ENCODE peak calls at places on chromosome 16, in five cellular contexts. K, G, A, Y and M are unnamed samples.
A peak's percentile ranks its signal among the peaks of the same experiment; 100 is the strongest.

GRCh38 chr16:252366-253337 is 18.0 kb downstream of the FAM234A start:
- DNase-seq in K (no peak), G (peak; percentile 51), A (no peak), Y (no peak), M (no peak)

GRCh38 chr16:52861614-52862022 is 191.1 kb downstream of the CHD9NB start:
- DNase-seq in K (no peak), G (no peak), A (peak; percentile 6), Y (no peak), M (peak; percentile 61)

GRCh38 chr16:66304151-66304550 is 62.3 kb upstream of the CDH5 start:
- DNase-seq in K (no peak), G (no peak), A (no peak), Y (no peak), M (no peak)

GRCh38 chr16:50570808-50571598 is 22.8 kb downstream of the NKD1 start:
- DNase-seq in K (no peak), G (no peak), A (no peak), Y (no peak), M (no peak)

GRCh38 chr16:16982614-16983013 is 488.1 kb downstream of the XYLT1 start:
- DNase-seq in K (no peak), G (no peak), A (no peak), Y (no peak), M (no peak)

GRCh38 chr16:10788665-10789064 is 29.9 kb downstream of the TVP23A start:
- DNase-seq in K (no peak), G (no peak), A (no peak), Y (no peak), M (no peak)

GRCh38 chr16:12132290-12132689 is 155.8 kb downstream of the SNX29 start:
- DNase-seq in K (peak; percentile 13), G (no peak), A (no peak), Y (no peak), M (no peak)

GRCh38 chr16:15961060-15961511 is 11.7 kb downstream of the ABCC1 start:
- DNase-seq in K (no peak), G (peak; percentile 71), A (no peak), Y (no peak), M (no peak)

GRCh38 chr16:73956592-73957495 is 339.8 kb upstream of the PSMD7 start:
- DNase-seq in K (peak; percentile 23), G (peak; percentile 25), A (peak; percentile 78), Y (peak; percentile 56), M (peak; percentile 73)

GRCh38 chr16:23026777-23027362 is 122.4 kb downstream of the USP31 start:
- DNase-seq in K (no peak), G (no peak), A (peak; percentile 8), Y (peak; percentile 13), M (peak; percentile 45)

GRCh38 chr16:19876501-19877059 is 8.1 kb downstream of the GPRC5B start:
- DNase-seq in K (no peak), G (no peak), A (no peak), Y (no peak), M (no peak)

GRCh38 chr16:11094838-11095565 is 150.6 kb downstream of the CLEC16A start:
- DNase-seq in K (no peak), G (no peak), A (no peak), Y (no peak), M (no peak)

GRCh38 chr16:57422026-57422944 is 17.7 kb downstream of the CCL17 start:
- DNase-seq in K (no peak), G (no peak), A (peak; percentile 62), Y (no peak), M (peak; percentile 79)

GRCh38 chr16:89373355-89374110 is 116.8 kb downstream of the ANKRD11 start:
- DNase-seq in K (peak; percentile 27), G (no peak), A (peak; percentile 99), Y (no peak), M (no peak)

GRCh38 chr16:73572135-73572534 is 524.2 kb upstream of the ZFHX3 start:
- DNase-seq in K (no peak), G (no peak), A (peak; percentile 4), Y (no peak), M (peak; percentile 64)

GRCh38 chr16:6019490-6019991 is 921.9 kb upstream of the EEF2KMT start:
- DNase-seq in K (no peak), G (no peak), A (no peak), Y (no peak), M (no peak)

GRCh38 chr16:83366228-83366627 is 441.6 kb upstream of the HSBP1 start:
- DNase-seq in K (peak; percentile 43), G (no peak), A (no peak), Y (no peak), M (no peak)

GRCh38 chr16:73976661-73977060 is 320.0 kb upstream of the PSMD7 start:
- DNase-seq in K (no peak), G (no peak), A (no peak), Y (no peak), M (no peak)

GRCh38 chr16:80791411-80791810 is 13.0 kb downstream of the CDYL2 start:
- DNase-seq in K (no peak), G (no peak), A (peak; percentile 31), Y (no peak), M (no peak)

GRCh38 chr16:10206215-10206614 is 24.0 kb upstream of the GRIN2A start:
- DNase-seq in K (no peak), G (no peak), A (no peak), Y (no peak), M (peak; percentile 39)

GRCh38 chr16:88640520-88641247 is 2.3 kb downstream of the IL17C start:
- DNase-seq in K (no peak), G (no peak), A (no peak), Y (no peak), M (peak; percentile 27)

GRCh38 chr16:68235882-68236803 is at the start of gene ESRP2:
- DNase-seq in K (no peak), G (no peak), A (no peak), Y (no peak), M (peak; percentile 96)

GRCh38 chr16:74999683-75000480 is 1.1 kb downstream of the ZNRF1 start:
- DNase-seq in K (no peak), G (peak; percentile 68), A (no peak), Y (peak; percentile 49), M (peak; percentile 70)

GRCh38 chr16:53224932-53225533 is 170.2 kb downstream of the CHD9 start:
- DNase-seq in K (no peak), G (no peak), A (peak; percentile 10), Y (no peak), M (no peak)

GRCh38 chr16:87878704-87879103 is 9.4 kb upstream of the SLC7A5 start:
- DNase-seq in K (no peak), G (no peak), A (no peak), Y (no peak), M (no peak)

GRCh38 chr16:2752850-2753522 is 548 bp downstream of the SRRM2 start:
- DNase-seq in K (peak; percentile 24), G (peak; percentile 77), A (peak; percentile 41), Y (peak; percentile 73), M (peak; percentile 93)

GRCh38 chr16:8137581-8137980 is 452.7 kb downstream of the TMEM114 start:
- DNase-seq in K (no peak), G (no peak), A (no peak), Y (no peak), M (no peak)

GRCh38 chr16:84700518-84701277 is 898 bp downstream of the USP10 start:
- DNase-seq in K (no peak), G (peak; percentile 56), A (peak; percentile 29), Y (peak; percentile 24), M (no peak)

GRCh38 chr16:31273676-31274075 is 13.9 kb downstream of the ITGAM start:
- DNase-seq in K (no peak), G (no peak), A (no peak), Y (no peak), M (no peak)

GRCh38 chr16:3004319-3004718 is 8.4 kb upstream of the CLDN9 start:
- DNase-seq in K (no peak), G (no peak), A (no peak), Y (no peak), M (peak; percentile 64)

GRCh38 chr16:27769561-27770222 is 219.7 kb downstream of the KATNIP start:
- DNase-seq in K (peak; percentile 17), G (no peak), A (peak; percentile 59), Y (no peak), M (no peak)

GRCh38 chr16:77344306-77344705 is 90.5 kb downstream of the ADAMTS18 start:
- DNase-seq in K (no peak), G (no peak), A (peak; percentile 57), Y (peak; percentile 3), M (peak; percentile 38)

GRCh38 chr16:54370653-54371052 is 84.1 kb upstream of the IRX3 start:
- DNase-seq in K (no peak), G (no peak), A (no peak), Y (no peak), M (no peak)

GRCh38 chr16:11674001-11674817 is 6.0 kb downstream of the SNN start:
- DNase-seq in K (no peak), G (no peak), A (no peak), Y (no peak), M (no peak)

GRCh38 chr16:57938936-57939871 is 31.7 kb downstream of the CNGB1 start:
- DNase-seq in K (peak; percentile 62), G (no peak), A (peak; percentile 10), Y (no peak), M (peak; percentile 48)